ENCODE peak calls at places on chromosomes 3 and 15, in four cellular contexts. D, Q, F and P are unnamed samples.

GRCh38 chr3:184805351-184806038 is 6.5 kb upstream of the VPS8 start:
- DNase-seq in D (no peak), Q (no peak), F (no peak), P (no peak)

GRCh38 chr15:39108021-39108420 is 472.9 kb upstream of the THBS1 start:
- DNase-seq in D (no peak), Q (no peak), F (no peak), P (no peak)

GRCh38 chr15:74146277-74146800 is 16.0 kb downstream of the ISLR2 start:
- DNase-seq in F (no peak), D (no peak), Q (no peak), P (no peak)

GRCh38 chr3:105495021-105495420 is 128.3 kb downstream of the ALCAM start:
- DNase-seq in F (no peak), D (no peak), Q (no peak), P (no peak)

GRCh38 chr3:113947372-113948014 is at the start of gene ZDHHC23:
- DNase-seq in D (peak), Q (peak), F (peak), P (peak)

GRCh38 chr3:17810759-17811158 is 68.3 kb upstream of the TBC1D5 start:
- DNase-seq in F (no peak), Q (no peak), D (no peak), P (no peak)

GRCh38 chr15:60070838-60071493 is 66.9 kb downstream of the FOXB1 start:
- DNase-seq in F (no peak), Q (no peak), D (no peak), P (no peak)

GRCh38 chr3:43865887-43866528 is 175.3 kb downstream of the ABHD5 start:
- DNase-seq in Q (no peak), D (no peak), F (no peak), P (no peak)

GRCh38 chr3:183560607-183561006 is 5.1 kb upstream of the KLHL6 start:
- DNase-seq in D (peak), F (peak), Q (no peak), P (peak)

GRCh38 chr15:96585634-96586386 is 255.3 kb downstream of the NR2F2 start:
- DNase-seq in Q (no peak), F (no peak), D (no peak), P (no peak)

GRCh38 chr15:36797128-36797527 is 217.7 kb downstream of the CDIN1 start:
- DNase-seq in D (no peak), Q (no peak), F (no peak), P (no peak)